ENCODE peak calls at places on chromosomes 5 and 9, in nine cellular contexts. Q is GM23248, B is neural progenitor cell, U is mammary epithelial cell, H is SK-N-SH, P is HCT116, S is hepatocyte, V is fibroblast of lung, C is IMR-90. X is an unnamed sample. For H3K4me1 and H3K27me3, the result is how much of the 10 kb centered on the place peaks cover.

GRCh38 chr9:98365227-98365669 is 109.8 kb upstream of the TBC1D2 start:
- DNase-seq in V (peak), H (no peak), U (peak), S (no peak), B (peak), Q (peak), C (peak), P (peak), X (peak)

GRCh38 chr9:90547896-90548295 is 94.7 kb downstream of the DIRAS2 start:
- DNase-seq in S (no peak), H (no peak), P (no peak), B (peak), U (peak), Q (no peak), C (no peak), V (no peak), X (no peak)

GRCh38 chr9:119365291-119366027 is 3.8 kb downstream of the BRINP1 start:
- DNase-seq in V (peak), H (peak), B (peak), Q (peak), S (peak), C (no peak), P (no peak), U (peak), X (no peak)

GRCh38 chr9:14823800-14824199 is 86.4 kb downstream of the FREM1 start:
- DNase-seq in B (no peak), S (no peak), V (no peak), Q (no peak), U (no peak), C (no peak), H (no peak), P (no peak), X (no peak)

GRCh38 chr5:6436715-6437340 is 11.8 kb upstream of the UBE2QL1 start:
- DNase-seq in S (no peak), Q (peak), P (no peak), U (no peak), C (no peak), V (no peak), B (no peak), H (no peak), X (no peak)

GRCh38 chr9:86667307-86667706 is 280.0 kb downstream of the GAS1 start:
- DNase-seq in H (no peak), V (peak), S (no peak), Q (peak), U (peak), B (no peak), C (peak), P (no peak), X (no peak)

GRCh38 chr5:164962302-164962961 is 1457.0 kb downstream of the MAT2B start:
- DNase-seq in P (no peak), C (no peak), H (no peak), V (peak), S (no peak), U (no peak), Q (no peak), B (no peak), X (no peak)

GRCh38 chr5:179123491-179124328 is 63.5 kb downstream of the ZNF354C start:
- DNase-seq in S (no peak), U (no peak), Q (no peak), B (no peak), V (no peak), C (no peak), H (no peak), P (no peak), X (no peak)

GRCh38 chr5:143182901-143183820 is 220.3 kb downstream of the NR3C1 start:
- DNase-seq in Q (peak), H (no peak), P (no peak), U (no peak), S (peak), C (peak), B (no peak), V (peak), X (peak)

GRCh38 chr5:80231243-80231642 is 24.6 kb downstream of the SERINC5 start:
- DNase-seq in P (no peak), B (no peak), U (peak), C (peak), S (no peak), H (no peak), V (peak), Q (peak), X (no peak)
- H3K4me1 ChIP-seq in P (under half), B (under half), U (under half), C (under half), S (under half), H (under half), V (under half), Q (under half), X (under half)

DNA sequence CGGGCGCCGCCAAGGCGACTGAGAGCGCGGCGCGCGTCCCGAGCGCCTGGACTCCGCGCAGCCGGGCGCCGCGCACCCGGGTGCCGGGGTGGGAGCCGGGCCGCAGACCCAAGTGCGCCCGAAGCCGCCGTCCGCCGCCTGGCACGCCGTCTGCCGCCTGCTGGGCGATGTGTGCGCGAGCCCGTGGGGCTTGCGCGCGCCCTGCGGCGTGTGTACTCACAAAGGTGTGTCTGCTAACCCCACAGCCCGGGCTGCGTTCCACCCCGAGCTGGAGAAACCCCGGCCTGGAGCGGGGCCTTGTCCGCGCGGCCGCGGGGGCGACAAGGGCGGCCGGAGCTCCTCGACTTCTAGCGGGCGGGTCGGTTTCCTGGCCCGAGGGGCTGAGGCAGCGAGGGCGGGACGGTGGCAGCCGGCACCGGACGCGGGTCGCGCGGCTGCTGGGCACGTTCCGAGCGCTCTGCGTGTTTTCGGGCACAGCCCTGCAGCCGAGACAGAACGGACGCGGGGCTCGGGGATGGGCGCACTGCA is 1.1 kb upstream of the ZSWIM6 start:
- DNase-seq in C (peak), B (peak), H (peak), P (no peak), U (peak), Q (peak), S (peak), V (peak), X (peak)
- H3K27me3 ChIP-seq in C (under half), B (under half), H (under half), P (under half), U (under half), Q (under half), S (under half), V (under half), X (under half)

GRCh38 chr9:94140418-94140780 is 56.1 kb downstream of the PTPDC1 start:
- DNase-seq in V (no peak), C (no peak), S (no peak), H (no peak), P (no peak), B (no peak), U (peak), Q (no peak), X (no peak)
- H2AFZ ChIP-seq in V (no peak), C (peak), S (no peak), H (peak), P (peak), B (no peak), U (peak), Q (peak), X (no peak)

GRCh38 chr5:109721741-109722140 is 32.0 kb downstream of the MAN2A1 start:
- DNase-seq in C (no peak), V (no peak), P (no peak), U (no peak), S (no peak), Q (no peak), B (no peak), H (no peak), X (no peak)
- H3K4me1 ChIP-seq in C (under half), V (under half), P (under half), U (under half), S (under half), Q (under half), B (under half), H (under half), X (under half)

GRCh38 chr9:134981829-134982228 is 64.1 kb upstream of the FCN1 start:
- DNase-seq in S (no peak), U (no peak), V (no peak), B (no peak), C (no peak), P (no peak), Q (no peak), H (no peak), X (no peak)

GRCh38 chr9:134983094-134983493 is 65.4 kb upstream of the FCN1 start:
- DNase-seq in C (no peak), U (no peak), B (peak), P (no peak), Q (no peak), V (no peak), S (no peak), H (no peak), X (no peak)

GRCh38 chr9:134981001-134981400 is 63.3 kb upstream of the FCN1 start:
- DNase-seq in S (no peak), B (no peak), P (no peak), Q (no peak), U (no peak), H (no peak), C (no peak), V (no peak), X (no peak)

GRCh38 chr9:134983506-134984371 is 66.0 kb upstream of the FCN1 start:
- DNase-seq in S (no peak), C (no peak), P (no peak), U (no peak), Q (no peak), V (no peak), H (no peak), B (no peak), X (no peak)

DNA sequence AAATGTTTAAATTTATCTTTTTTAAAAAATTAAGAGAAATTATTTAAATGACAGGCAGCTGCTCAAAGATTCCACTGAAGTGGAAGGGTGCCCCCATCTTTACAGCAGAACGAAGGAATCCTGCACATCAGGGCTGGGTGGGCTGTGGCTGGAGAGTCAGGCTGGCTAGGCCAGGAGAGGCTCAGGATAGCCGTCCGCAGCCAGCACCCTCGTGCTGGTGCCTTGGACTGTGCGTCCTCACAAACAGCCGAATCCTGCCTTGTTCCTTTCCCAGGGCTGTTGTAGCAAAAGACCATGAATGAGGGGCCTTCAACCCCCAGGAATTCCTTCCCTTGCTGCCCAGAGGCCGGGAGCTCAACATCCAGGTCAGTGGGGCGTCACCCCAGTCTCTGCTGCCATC is 64.6 kb upstream of the FCN1 start:
- DNase-seq in Q (no peak), U (no peak), S (no peak), C (no peak), H (no peak), P (no peak), V (no peak), B (no peak), X (no peak)
- H3K27me3 ChIP-seq in Q (under half), U (under half), S (under half), C (under half), H (under half), P (under half), V (under half), B (under half), X (under half)

GRCh38 chr5:156325671-156326070 is 1.3 kb upstream of the SGCD start:
- DNase-seq in C (no peak), P (no peak), Q (no peak), U (no peak), B (no peak), H (no peak), V (no peak), S (no peak), X (no peak)

GRCh38 chr5:156328766-156329165 is 1.8 kb downstream of the SGCD start:
- DNase-seq in V (no peak), U (no peak), B (no peak), Q (peak), H (no peak), S (no peak), C (no peak), P (no peak), X (no peak)

GRCh38 chr5:156326718-156327259 is at the start of gene SGCD:
- DNase-seq in S (peak), U (no peak), P (no peak), C (peak), Q (peak), V (peak), H (peak), B (peak), X (no peak)

GRCh38 chr5:156328176-156328575 is 1.2 kb downstream of the SGCD start:
- DNase-seq in H (no peak), C (peak), U (no peak), Q (peak), P (no peak), B (no peak), V (peak), S (no peak), X (no peak)

DNA sequence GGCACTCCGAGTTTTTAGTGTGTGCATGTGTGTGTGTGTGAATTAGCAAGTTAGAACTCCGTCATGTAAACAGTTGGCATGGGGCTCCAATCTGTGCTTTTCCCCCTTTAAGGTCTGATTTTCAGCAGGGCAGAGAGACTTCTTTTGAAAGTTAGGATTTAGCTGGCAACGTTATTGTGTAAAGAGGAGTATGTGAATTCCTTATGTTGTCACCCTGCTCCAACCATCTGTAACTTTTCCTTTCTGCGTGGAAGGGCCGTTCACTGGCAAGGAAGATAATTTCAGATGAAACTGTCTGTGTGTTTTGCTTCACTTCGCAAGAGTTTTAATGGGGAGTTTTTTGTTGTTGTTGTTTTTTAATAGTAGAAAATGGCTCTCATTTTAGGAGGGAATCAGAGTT is 342 bp downstream of the SGCD start:
- DNase-seq in H (no peak), Q (peak), P (no peak), B (no peak), C (no peak), U (no peak), V (no peak), S (no peak), X (no peak)
- H2AFZ ChIP-seq in H (peak), Q (peak), P (no peak), B (peak), C (peak), U (no peak), V (peak), S (peak), X (no peak)

GRCh38 chr5:1791176-1791575 is 8.5 kb downstream of the MRPL36 start:
- DNase-seq in H (no peak), P (no peak), U (no peak), S (no peak), Q (no peak), C (no peak), V (no peak), B (no peak), X (no peak)

GRCh38 chr5:1793966-1794895 is 5.4 kb downstream of the MRPL36 start:
- DNase-seq in V (peak), U (peak), B (no peak), P (no peak), C (peak), H (no peak), Q (peak), S (no peak), X (no peak)

GRCh38 chr5:1792842-1793266 is 6.8 kb downstream of the MRPL36 start:
- DNase-seq in B (no peak), S (no peak), P (no peak), C (peak), U (peak), V (peak), H (no peak), Q (peak), X (peak)

GRCh38 chr5:1794896-1795290 is 4.7 kb downstream of the MRPL36 start:
- DNase-seq in S (no peak), B (no peak), U (no peak), V (no peak), Q (no peak), C (no peak), H (no peak), P (no peak), X (no peak)

DNA sequence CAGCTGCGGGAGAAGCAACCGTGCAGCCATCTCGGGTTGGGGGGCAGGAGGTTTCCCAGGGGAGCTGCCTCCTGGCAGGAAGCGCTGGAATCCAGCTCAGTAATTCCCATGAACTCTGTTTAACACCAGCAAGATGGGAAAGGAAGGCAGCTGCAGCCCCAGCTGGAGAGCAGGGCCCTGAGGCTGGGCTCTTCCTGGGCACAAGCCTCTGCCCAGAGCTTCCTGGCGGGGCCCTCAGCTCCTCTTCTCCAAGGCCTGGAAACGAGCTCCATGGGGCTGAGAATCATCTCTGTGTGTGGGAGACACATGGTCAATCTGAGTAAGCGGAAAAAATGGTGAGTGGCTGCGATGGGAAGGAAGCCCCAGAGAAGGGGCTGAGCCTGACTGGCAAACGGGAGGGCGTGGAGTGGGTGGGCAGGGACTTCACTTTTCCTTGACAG is 6.3 kb downstream of the MRPL36 start:
- DNase-seq in U (no peak), B (no peak), V (peak), P (no peak), C (peak), Q (peak), S (no peak), H (no peak), X (no peak)
- H3K4me1 ChIP-seq in U (under half), B (under half), V (under half), P (under half), C (under half), Q (half or more), S (under half), H (under half), X (under half)